ENCODE peak calls at places on chromosome 7, in seven cellular contexts. O is CD8-positive, alpha-beta T cell; N is B cell; S is GM12865; B is cardiac muscle cell; W is fibroblast of pulmonary artery; D is cardiac fibroblast. E is an unnamed sample.
A peak's percentile ranks its signal among the peaks of the same experiment; 100 is the strongest.

GRCh38 chr7:114073711-114074110 is 154.9 kb upstream of the PPP1R3A start:
- DNase-seq in O (no peak), B (no peak), D (no peak), W (no peak), S (no peak), N (no peak), E (no peak)

GRCh38 chr7:68078311-68078710 is 1081.7 kb downstream of the TYW1 start:
- DNase-seq in D (no peak), B (no peak), N (no peak), W (no peak), O (no peak), S (no peak), E (no peak)

GRCh38 chr7:134648456-134648855 is 1.8 kb downstream of the BPGM start:
- DNase-seq in W (no peak), D (no peak), S (no peak), B (no peak), O (no peak), N (no peak), E (no peak)

GRCh38 chr7:92020636-92021035 is 80.0 kb downstream of the AKAP9 start:
- DNase-seq in B (no peak), D (peak; percentile 21), S (no peak), W (no peak), O (no peak), N (no peak), E (no peak)

GRCh38 chr7:130364446-130364845 is 15.8 kb upstream of the CPA1 start:
- DNase-seq in S (no peak), B (no peak), D (no peak), N (no peak), W (no peak), O (no peak), E (no peak)

GRCh38 chr7:36784991-36785940 is 61.0 kb upstream of the AOAH start:
- DNase-seq in O (peak; percentile 78), D (peak; percentile 7), W (peak; percentile 28), N (peak; percentile 42), S (peak; percentile 83), B (no peak), E (no peak)

GRCh38 chr7:75058406-75058805 is 15.2 kb downstream of the RCC1L start:
- DNase-seq in O (no peak), N (no peak), D (no peak), B (no peak), S (no peak), W (no peak), E (no peak)

GRCh38 chr7:22671177-22671879 is 55.7 kb upstream of the IL6 start:
- DNase-seq in N (no peak), B (no peak), W (no peak), S (no peak), O (no peak), D (peak; percentile 46), E (no peak)

GRCh38 chr7:26081627-26082026 is 70.4 kb upstream of the NFE2L3 start:
- DNase-seq in S (no peak), W (no peak), N (no peak), D (no peak), O (no peak), B (peak; percentile 12), E (no peak)

GRCh38 chr7:46544396-46545008 is 623.4 kb upstream of the IGFBP3 start:
- DNase-seq in S (peak; percentile 10), N (no peak), W (peak; percentile 87), O (no peak), D (peak; percentile 83), B (no peak), E (no peak)

GRCh38 chr7:6340241-6340640 is 67.8 kb upstream of the CYTH3 start:
- DNase-seq in D (no peak), W (no peak), O (no peak), B (no peak), S (no peak), N (no peak), E (no peak)

GRCh38 chr7:92788559-92789183 is 47.7 kb downstream of the CDK6 start:
- DNase-seq in B (no peak), W (no peak), N (no peak), D (no peak), S (no peak), O (no peak), E (no peak)

GRCh38 chr7:21361413-21362130 is 66.3 kb upstream of the SP4 start:
- DNase-seq in D (no peak), O (no peak), B (no peak), S (peak; percentile 47), W (no peak), N (no peak), E (no peak)

GRCh38 chr7:151244156-151244870 is 4.2 kb downstream of the SMARCD3 start:
- DNase-seq in B (peak; percentile 66), N (peak; percentile 68), S (peak; percentile 70), W (peak; percentile 64), O (no peak), D (peak; percentile 68), E (no peak)

GRCh38 chr7:92815412-92815811 is 21.0 kb downstream of the CDK6 start:
- DNase-seq in W (no peak), B (no peak), N (no peak), S (peak; percentile 70), O (no peak), D (no peak), E (no peak)

GRCh38 chr7:1691601-1692499 is 21.8 kb downstream of the ELFN1 start:
- DNase-seq in B (no peak), S (no peak), D (no peak), W (no peak), N (no peak), O (no peak), E (peak; percentile 0)

GRCh38 chr7:25994433-25994988 is 157.5 kb upstream of the NFE2L3 start:
- DNase-seq in S (no peak), D (no peak), B (no peak), O (no peak), W (no peak), N (no peak), E (no peak)

GRCh38 chr7:130822642-130823041 is 88.6 kb upstream of the KLF14 start:
- DNase-seq in D (no peak), S (peak; percentile 25), O (no peak), B (no peak), W (no peak), N (no peak), E (no peak)

GRCh38 chr7:108028111-108028510 is 25.1 kb upstream of the LAMB1 start:
- DNase-seq in W (no peak), O (no peak), N (no peak), D (no peak), S (no peak), B (no peak), E (no peak)

GRCh38 chr7:112022128-112022527 is 184.1 kb downstream of the DOCK4 start:
- DNase-seq in B (no peak), S (no peak), N (no peak), W (no peak), O (no peak), D (no peak), E (no peak)

GRCh38 chr7:123724725-123725381 is 23.9 kb downstream of the WASL start:
- DNase-seq in N (no peak), D (no peak), O (no peak), B (no peak), W (no peak), S (no peak), E (no peak)

GRCh38 chr7:109479388-109479787 is 909.7 kb downstream of the DNAJB9 start:
- DNase-seq in D (no peak), B (no peak), O (no peak), N (no peak), W (no peak), S (no peak), E (no peak)
- TF ChIP-seq CTCF in D (no peak), B (no peak), O (no peak), N (no peak), W (no peak), S (no peak), E (no peak)

GRCh38 chr7:101220295-101220694 is 2.3 kb downstream of the ZNHIT1 start:
- DNase-seq in D (no peak), O (no peak), B (no peak), N (no peak), W (no peak), S (no peak), E (no peak)

GRCh38 chr7:101216001-101216859 is 1.2 kb downstream of the PLOD3 start:
- DNase-seq in B (peak; percentile 31), N (no peak), O (no peak), W (no peak), D (peak; percentile 29), S (peak; percentile 21), E (no peak)

GRCh38 chr7:101217388-101218235 is at the start of the genes PLOD3 and ZNHIT1:
- DNase-seq in D (peak; percentile 99), S (peak; percentile 98), W (peak; percentile 99), O (peak; percentile 96), B (peak; percentile 100), N (peak; percentile 99), E (peak; percentile 87)

GRCh38 chr7:101218236-101219130 is 518 bp downstream of the ZNHIT1 start:
- DNase-seq in D (peak; percentile 12), O (no peak), S (no peak), N (no peak), B (no peak), W (no peak), E (no peak)

DNA sequence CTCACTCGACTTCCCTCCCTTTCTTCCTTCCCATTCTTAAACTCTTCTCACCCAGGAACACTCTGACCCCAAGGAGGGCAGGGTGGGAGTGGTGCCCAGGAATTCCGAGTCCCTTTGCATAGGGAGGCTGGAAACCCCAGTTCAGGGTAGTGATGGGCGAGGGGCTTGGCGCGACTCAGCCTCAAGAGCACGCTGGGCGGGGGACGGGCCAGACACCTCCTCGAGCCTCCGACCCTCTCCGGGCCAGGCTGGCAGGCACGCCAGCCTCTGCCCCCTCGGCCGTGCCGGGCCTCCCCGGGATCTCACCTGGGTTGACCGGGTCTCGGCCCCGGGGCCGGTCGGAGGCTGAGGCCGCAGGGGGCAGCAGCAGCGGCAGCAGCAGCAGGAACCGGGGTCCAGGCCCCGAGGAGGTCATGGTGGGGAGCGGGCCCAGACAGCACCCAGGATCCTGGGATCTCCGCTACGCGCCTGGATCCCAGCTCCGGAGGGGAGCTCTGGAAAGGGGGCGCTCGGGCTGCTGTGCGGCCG is 457 bp downstream of the PLOD3 start:
- DNase-seq in O (no peak), S (no peak), W (peak; percentile 34), N (no peak), D (no peak), B (peak; percentile 22), E (peak; percentile 25)
- TF ChIP-seq CTCF in O (no peak), S (peak; percentile 7), W (no peak), N (peak; percentile 16), D (no peak), B (peak; percentile 24), E (no peak)

GRCh38 chr7:12111461-12112405 is 99.4 kb upstream of the TMEM106B start:
- DNase-seq in B (peak; percentile 55), D (peak; percentile 39), W (peak; percentile 53), O (peak; percentile 55), S (no peak), N (no peak), E (peak; percentile 9)
- TF ChIP-seq CTCF in B (no peak), D (peak; percentile 14), W (no peak), O (no peak), S (no peak), N (no peak), E (no peak)

DNA sequence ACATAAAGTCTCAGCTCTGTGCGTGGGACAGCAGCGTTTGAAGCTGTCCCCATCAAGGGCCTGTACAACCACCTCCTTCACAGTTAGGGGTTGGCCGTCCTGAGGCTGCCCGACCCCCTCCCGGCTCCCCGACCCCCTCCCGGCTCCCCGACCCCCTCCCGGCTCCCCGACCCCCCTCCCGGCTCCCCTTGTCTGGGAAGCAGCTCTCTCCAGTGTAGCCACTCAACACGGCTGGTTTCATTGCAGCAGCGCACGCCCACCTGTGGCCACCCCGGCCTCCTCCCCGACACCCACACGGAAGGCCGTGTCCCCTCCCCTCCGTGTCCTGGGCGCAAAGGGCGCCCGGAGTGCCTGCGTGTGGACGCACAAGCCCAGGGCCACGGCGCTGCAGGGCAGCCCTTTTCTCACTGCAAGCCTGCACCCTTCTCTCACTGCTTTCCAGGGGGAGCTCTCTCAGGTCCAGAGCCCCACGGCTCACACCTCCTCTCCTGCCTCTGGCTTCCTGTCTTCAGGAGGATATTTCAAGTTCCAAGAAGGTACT is 20.9 kb upstream of the FAM20C start:
- DNase-seq in O (no peak), W (no peak), S (no peak), N (no peak), D (no peak), B (no peak), E (no peak)
- TF ChIP-seq CTCF in O (no peak), W (no peak), S (no peak), N (no peak), D (no peak), B (no peak), E (no peak)

E was measured in progenitor cell of endocrine pancreas.